ENCODE peak calls at places on chromosomes 7 and 10, in seven cellular contexts. P is dermis blood vessel endothelial cell; G is progenitor cell of endocrine pancreas; V is retina; O is AG08395; C is activated naive CD4-positive, alpha-beta T cell treated with anti-CD3 and anti-CD28 coated beads for 36 hours; J is Right ventricle myocardium superior. A is an unnamed sample.
A peak's percentile ranks its signal among the peaks of the same experiment; 100 is the strongest.

GRCh38 chr10:133281628-133282372 is 5.1 kb upstream of the ADAM8 start:
- DNase-seq in C (no peak), P (no peak), J (no peak), V (no peak), G (no peak), O (no peak), A (no peak)

GRCh38 chr10:60420991-60421894 is 31.6 kb upstream of the ANK3 start:
- DNase-seq in G (no peak), V (no peak), J (no peak), P (no peak), C (no peak), O (no peak), A (no peak)

GRCh38 chr10:103507235-103508191 is 14.0 kb downstream of the NEURL1 start:
- DNase-seq in C (no peak), G (no peak), V (no peak), O (no peak), J (no peak), P (no peak), A (no peak)

GRCh38 chr10:83108565-83109333 is 1030.6 kb upstream of the GHITM start:
- DNase-seq in G (no peak), O (no peak), J (no peak), P (no peak), C (no peak), V (no peak), A (no peak)

GRCh38 chr7:115910541-115911164 is 119.9 kb downstream of the TFEC start:
- DNase-seq in O (peak; percentile 5), P (peak; percentile 58), G (no peak), J (no peak), V (peak; percentile 45), C (no peak), A (peak; percentile 54)

GRCh38 chr7:130071701-130072622 is 1.6 kb downstream of the KLHDC10 start:
- DNase-seq in V (peak; percentile 81), J (no peak), O (peak; percentile 75), C (peak; percentile 68), P (peak; percentile 93), G (peak; percentile 47), A (peak; percentile 88)

GRCh38 chr7:134041477-134041876 is 85.7 kb upstream of the LRGUK start:
- DNase-seq in G (no peak), J (no peak), O (no peak), P (no peak), C (no peak), V (no peak), A (no peak)

GRCh38 chr7:6641305-6642035 is 4.4 kb downstream of the ZNF316 start:
- DNase-seq in O (no peak), J (no peak), P (peak; percentile 13), G (no peak), V (no peak), C (no peak), A (no peak)

GRCh38 chr10:14478639-14479038 is 147.9 kb upstream of the FRMD4A start:
- DNase-seq in V (peak; percentile 70), G (no peak), J (peak; percentile 79), P (peak; percentile 81), O (peak; percentile 77), C (peak; percentile 57), A (peak; percentile 54)

GRCh38 chr7:151187409-151188251 is 580 bp upstream of the ASB10 start:
- DNase-seq in V (no peak), C (no peak), O (no peak), G (no peak), J (peak; percentile 74), P (no peak), A (no peak)